ENCODE peak calls at places on chromosomes 1 and 21, in seven cellular contexts. One of them, this sample, is unnamed.

GRCh38 chr1:28887835-28888682 is 26.3 kb upstream of the EPB41 start:
- DNase-seq in CD8-positive, alpha-beta T cell: no peak
- DNase-seq in neural progenitor cell: peak; percentile 53
- DNase-seq in left ventricle myocardium inferior: peak; percentile 54
- DNase-seq in uterus: peak; percentile 29
- DNase-seq in SJSA1: no peak
- DNase-seq in fibroblast of lung: peak; percentile 27
- DNase-seq in this sample: no peak

GRCh38 chr1:243475966-243476365 is 220.1 kb downstream of the SDCCAG8 start:
- DNase-seq in CD8-positive, alpha-beta T cell: no peak
- DNase-seq in left ventricle myocardium inferior: no peak
- DNase-seq in uterus: no peak
- DNase-seq in SJSA1: no peak
- DNase-seq in fibroblast of lung: peak; percentile 78
- DNase-seq in neural progenitor cell: peak; percentile 87
- DNase-seq in this sample: no peak

GRCh38 chr1:115317101-115318012 is 20.7 kb downstream of the NGF start:
- DNase-seq in CD8-positive, alpha-beta T cell: no peak
- DNase-seq in uterus: no peak
- DNase-seq in left ventricle myocardium inferior: no peak
- DNase-seq in SJSA1: no peak
- DNase-seq in fibroblast of lung: peak; percentile 39
- DNase-seq in neural progenitor cell: no peak
- DNase-seq in this sample: no peak

GRCh38 chr1:116506132-116507004 is 64.5 kb downstream of the CD58 start:
- DNase-seq in neural progenitor cell: no peak
- DNase-seq in fibroblast of lung: peak; percentile 54
- DNase-seq in SJSA1: no peak
- DNase-seq in left ventricle myocardium inferior: no peak
- DNase-seq in CD8-positive, alpha-beta T cell: no peak
- DNase-seq in uterus: no peak
- DNase-seq in this sample: peak; percentile 77

GRCh38 chr1:110138956-110139355 is 11.3 kb upstream of the SLC6A17 start:
- DNase-seq in uterus: no peak
- DNase-seq in left ventricle myocardium inferior: no peak
- DNase-seq in CD8-positive, alpha-beta T cell: no peak
- DNase-seq in SJSA1: no peak
- DNase-seq in neural progenitor cell: no peak
- DNase-seq in fibroblast of lung: no peak
- DNase-seq in this sample: no peak

GRCh38 chr1:154729031-154729442 is 121.1 kb upstream of the ADAR start:
- DNase-seq in CD8-positive, alpha-beta T cell: no peak
- DNase-seq in SJSA1: peak; percentile 54
- DNase-seq in neural progenitor cell: no peak
- DNase-seq in uterus: peak; percentile 68
- DNase-seq in fibroblast of lung: peak; percentile 68
- DNase-seq in left ventricle myocardium inferior: no peak
- DNase-seq in this sample: no peak

GRCh38 chr1:4944911-4945310 is 290.5 kb downstream of the AJAP1 start:
- DNase-seq in fibroblast of lung: no peak
- DNase-seq in neural progenitor cell: no peak
- DNase-seq in uterus: no peak
- DNase-seq in CD8-positive, alpha-beta T cell: no peak
- DNase-seq in SJSA1: no peak
- DNase-seq in left ventricle myocardium inferior: no peak
- DNase-seq in this sample: no peak

GRCh38 chr1:83641828-83642443 is 357.0 kb downstream of the TTLL7 start:
- DNase-seq in CD8-positive, alpha-beta T cell: no peak
- DNase-seq in fibroblast of lung: no peak
- DNase-seq in left ventricle myocardium inferior: peak; percentile 24
- DNase-seq in neural progenitor cell: no peak
- DNase-seq in uterus: peak; percentile 38
- DNase-seq in SJSA1: peak; percentile 1
- DNase-seq in this sample: no peak

GRCh38 chr1:150161747-150162581 is 12.2 kb downstream of the PLEKHO1 start:
- DNase-seq in SJSA1: peak; percentile 28
- DNase-seq in uterus: peak; percentile 22
- DNase-seq in left ventricle myocardium inferior: no peak
- DNase-seq in CD8-positive, alpha-beta T cell: no peak
- DNase-seq in fibroblast of lung: peak; percentile 72
- DNase-seq in neural progenitor cell: peak; percentile 25
- DNase-seq in this sample: peak; percentile 11

GRCh38 chr1:83961571-83962295 is 37.2 kb downstream of the TTLL7 start:
- DNase-seq in neural progenitor cell: no peak
- DNase-seq in CD8-positive, alpha-beta T cell: no peak
- DNase-seq in uterus: no peak
- DNase-seq in fibroblast of lung: peak; percentile 27
- DNase-seq in left ventricle myocardium inferior: no peak
- DNase-seq in SJSA1: no peak
- DNase-seq in this sample: no peak

GRCh38 chr21:26683996-26684395 is 110.9 kb upstream of the CYYR1 start:
- DNase-seq in fibroblast of lung: no peak
- DNase-seq in left ventricle myocardium inferior: no peak
- DNase-seq in uterus: no peak
- DNase-seq in CD8-positive, alpha-beta T cell: no peak
- DNase-seq in SJSA1: no peak
- DNase-seq in neural progenitor cell: no peak
- DNase-seq in this sample: no peak
- H3K9me3 ChIP-seq in fibroblast of lung: no peaks in the 10 kb centered on the region
- H3K9me3 ChIP-seq in left ventricle myocardium inferior: peaks cover under 1% of the 10 kb centered on the region
- H3K9me3 ChIP-seq in uterus: no peaks in the 10 kb centered on the region
- H3K9me3 ChIP-seq in CD8-positive, alpha-beta T cell: no peaks in the 10 kb centered on the region
- H3K9me3 ChIP-seq in SJSA1: no peaks in the 10 kb centered on the region
- H3K9me3 ChIP-seq in neural progenitor cell: no peaks in the 10 kb centered on the region
- H3K9me3 ChIP-seq in this sample: no peaks in the 10 kb centered on the region

GRCh38 chr1:204278254-204278653 is 64.5 kb upstream of the GOLT1A start:
- DNase-seq in uterus: no peak
- DNase-seq in fibroblast of lung: no peak
- DNase-seq in left ventricle myocardium inferior: no peak
- DNase-seq in CD8-positive, alpha-beta T cell: no peak
- DNase-seq in SJSA1: no peak
- DNase-seq in neural progenitor cell: no peak
- DNase-seq in this sample: no peak

GRCh38 chr1:204274441-204274840 is 60.7 kb upstream of the GOLT1A start:
- DNase-seq in left ventricle myocardium inferior: no peak
- DNase-seq in neural progenitor cell: no peak
- DNase-seq in CD8-positive, alpha-beta T cell: no peak
- DNase-seq in uterus: no peak
- DNase-seq in fibroblast of lung: peak; percentile 73
- DNase-seq in SJSA1: no peak
- DNase-seq in this sample: no peak

GRCh38 chr1:204278973-204279372 is 65.2 kb upstream of the GOLT1A start:
- DNase-seq in left ventricle myocardium inferior: no peak
- DNase-seq in uterus: no peak
- DNase-seq in fibroblast of lung: no peak
- DNase-seq in CD8-positive, alpha-beta T cell: no peak
- DNase-seq in neural progenitor cell: peak; percentile 67
- DNase-seq in SJSA1: no peak
- DNase-seq in this sample: no peak

GRCh38 chr1:204271970-204272369 is 58.2 kb upstream of the GOLT1A start:
- DNase-seq in uterus: no peak
- DNase-seq in left ventricle myocardium inferior: no peak
- DNase-seq in CD8-positive, alpha-beta T cell: no peak
- DNase-seq in neural progenitor cell: no peak
- DNase-seq in fibroblast of lung: no peak
- DNase-seq in SJSA1: no peak
- DNase-seq in this sample: no peak

DNA sequence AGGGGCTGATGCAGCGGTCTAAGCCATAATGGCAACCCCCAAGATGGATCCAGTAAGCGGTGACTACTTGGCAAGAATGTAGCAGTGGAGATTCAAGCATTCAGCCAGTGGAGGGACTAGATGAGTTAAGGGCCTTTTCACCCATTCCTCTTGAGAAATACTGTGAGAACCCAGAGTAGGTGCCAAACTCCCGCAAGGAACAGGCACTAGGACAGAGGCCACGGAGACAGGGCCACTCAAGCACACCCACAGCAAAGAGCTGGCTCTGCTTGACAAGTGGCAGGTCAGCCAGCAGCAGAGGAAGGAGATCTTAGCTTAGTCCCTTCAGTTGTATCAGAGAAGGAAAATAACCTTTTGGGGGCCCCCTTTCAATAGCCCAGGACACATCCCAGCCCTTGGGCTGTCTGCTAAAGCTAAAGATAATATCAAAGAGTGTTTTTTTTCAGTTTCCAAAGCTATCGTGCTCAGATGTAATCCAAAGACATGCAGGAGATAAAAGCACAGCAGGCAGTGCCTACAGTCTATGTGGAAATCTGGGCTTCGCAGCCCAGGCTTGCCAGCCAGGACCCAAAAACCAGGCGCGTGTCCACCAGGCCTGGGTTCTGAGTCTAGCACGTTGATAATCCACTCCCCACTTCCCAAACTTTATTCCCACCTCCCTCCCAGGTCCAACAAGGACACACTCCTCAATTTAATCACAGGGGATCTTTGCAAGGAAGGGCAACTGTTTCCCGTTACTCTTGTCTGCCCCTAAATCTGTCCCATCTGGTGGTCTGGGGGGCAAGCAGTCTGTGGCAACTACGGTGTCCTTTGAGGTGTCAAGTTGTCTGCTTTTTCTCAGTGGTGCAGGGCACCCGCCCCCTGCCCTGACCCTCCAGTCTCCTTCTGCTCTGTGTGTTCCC is 62.2 kb upstream of the GOLT1A start:
- DNase-seq in fibroblast of lung: no peak
- DNase-seq in neural progenitor cell: no peak
- DNase-seq in SJSA1: no peak
- DNase-seq in uterus: no peak
- DNase-seq in left ventricle myocardium inferior: no peak
- DNase-seq in CD8-positive, alpha-beta T cell: no peak
- DNase-seq in this sample: no peak
- H3K4me1 ChIP-seq in fibroblast of lung: no peaks in the 10 kb centered on the region
- H3K4me1 ChIP-seq in neural progenitor cell: peaks cover 38% of the 10 kb centered on the region
- H3K4me1 ChIP-seq in SJSA1: no peaks in the 10 kb centered on the region
- H3K4me1 ChIP-seq in uterus: no peaks in the 10 kb centered on the region
- H3K4me1 ChIP-seq in left ventricle myocardium inferior: peaks cover 62% of the 10 kb centered on the region
- H3K4me1 ChIP-seq in CD8-positive, alpha-beta T cell: no peaks in the 10 kb centered on the region
- H3K4me1 ChIP-seq in this sample: no peaks in the 10 kb centered on the region

GRCh38 chr1:2808386-2808705 is 6.9 kb upstream of the TTC34 start:
- DNase-seq in SJSA1: no peak
- DNase-seq in fibroblast of lung: no peak
- DNase-seq in uterus: no peak
- DNase-seq in CD8-positive, alpha-beta T cell: no peak
- DNase-seq in left ventricle myocardium inferior: no peak
- DNase-seq in neural progenitor cell: no peak
- DNase-seq in this sample: no peak
- H3K9me3 ChIP-seq in SJSA1: no peaks in the 10 kb centered on the region
- H3K9me3 ChIP-seq in fibroblast of lung: no peaks in the 10 kb centered on the region
- H3K9me3 ChIP-seq in uterus: no peaks in the 10 kb centered on the region
- H3K9me3 ChIP-seq in CD8-positive, alpha-beta T cell: no peaks in the 10 kb centered on the region
- H3K9me3 ChIP-seq in left ventricle myocardium inferior: peaks cover 15% of the 10 kb centered on the region
- H3K9me3 ChIP-seq in neural progenitor cell: no peaks in the 10 kb centered on the region
- H3K9me3 ChIP-seq in this sample: peaks cover 23% of the 10 kb centered on the region

DNA sequence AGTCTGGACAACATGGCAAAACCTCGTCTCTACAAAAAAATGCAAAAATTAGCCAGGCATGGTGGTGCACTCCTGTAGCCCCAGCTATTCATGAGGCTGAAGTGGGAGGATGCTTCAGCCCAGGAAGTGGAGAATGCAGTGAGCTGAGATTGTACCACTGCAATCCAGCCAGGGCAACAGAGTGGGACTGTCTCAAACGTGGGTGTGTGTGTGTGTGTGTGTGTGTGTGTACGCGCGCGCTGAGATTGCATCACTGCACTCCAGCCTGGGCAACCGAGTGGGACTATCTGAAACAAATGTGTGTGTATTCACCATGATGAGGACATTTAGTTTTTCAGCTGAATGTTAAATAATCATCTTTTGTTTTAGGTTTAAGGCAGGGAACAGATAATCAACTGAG is 21.1 kb downstream of the USP1 start:
- DNase-seq in CD8-positive, alpha-beta T cell: no peak
- DNase-seq in SJSA1: no peak
- DNase-seq in left ventricle myocardium inferior: no peak
- DNase-seq in neural progenitor cell: no peak
- DNase-seq in fibroblast of lung: no peak
- DNase-seq in uterus: no peak
- DNase-seq in this sample: no peak
- H3K4me1 ChIP-seq in CD8-positive, alpha-beta T cell: no peaks in the 10 kb centered on the region
- H3K4me1 ChIP-seq in SJSA1: no peaks in the 10 kb centered on the region
- H3K4me1 ChIP-seq in left ventricle myocardium inferior: no peaks in the 10 kb centered on the region
- H3K4me1 ChIP-seq in neural progenitor cell: no peaks in the 10 kb centered on the region
- H3K4me1 ChIP-seq in fibroblast of lung: no peaks in the 10 kb centered on the region
- H3K4me1 ChIP-seq in uterus: no peaks in the 10 kb centered on the region
- H3K4me1 ChIP-seq in this sample: no peaks in the 10 kb centered on the region

DNA sequence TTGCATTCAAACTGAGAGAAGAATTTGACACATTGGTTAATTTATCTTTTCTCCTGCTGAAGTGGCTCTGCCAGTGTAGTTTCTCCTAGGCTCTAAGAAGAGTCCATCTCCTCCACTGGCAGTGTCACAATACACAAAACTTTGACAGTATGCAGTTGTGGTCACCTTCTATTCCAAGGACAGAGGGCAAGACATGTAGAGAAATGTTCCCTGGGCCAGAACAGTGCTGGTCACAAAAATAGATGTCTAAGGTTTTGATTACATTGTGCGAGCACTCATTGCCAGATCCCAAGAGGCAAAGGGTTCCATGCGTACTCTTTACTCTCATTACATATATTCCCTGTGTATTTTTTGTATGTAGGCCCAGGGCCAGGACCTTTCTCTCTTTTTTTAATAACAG is 148.1 kb upstream of the UBE2U start:
- DNase-seq in uterus: no peak
- DNase-seq in left ventricle myocardium inferior: no peak
- DNase-seq in neural progenitor cell: no peak
- DNase-seq in CD8-positive, alpha-beta T cell: no peak
- DNase-seq in fibroblast of lung: no peak
- DNase-seq in SJSA1: no peak
- DNase-seq in this sample: no peak
- H3K9me3 ChIP-seq in uterus: peaks cover 3% of the 10 kb centered on the region
- H3K9me3 ChIP-seq in left ventricle myocardium inferior: peaks cover 22% of the 10 kb centered on the region
- H3K9me3 ChIP-seq in neural progenitor cell: no peaks in the 10 kb centered on the region
- H3K9me3 ChIP-seq in CD8-positive, alpha-beta T cell: no peaks in the 10 kb centered on the region
- H3K9me3 ChIP-seq in fibroblast of lung: no peaks in the 10 kb centered on the region
- H3K9me3 ChIP-seq in SJSA1: no peaks in the 10 kb centered on the region
- H3K9me3 ChIP-seq in this sample: no peaks in the 10 kb centered on the region

This sample was measured in mammary epithelial cell.